ENCODE peak calls at places on chromosomes 11 and 22, in five cellular contexts. One of them, this sample, is unnamed.

GRCh38 chr11:117176186-117176585 is 2.4 kb upstream of the SIDT2 start:
- DNase-seq in iris pigment epithelial cell: no peak
- DNase-seq in HT-29: peak; percentile 34
- DNase-seq in brain pericyte: no peak
- DNase-seq in substantia nigra: no peak
- DNase-seq in this sample: no peak

GRCh38 chr22:46267431-46268279 is at the start of gene TTC38:
- DNase-seq in iris pigment epithelial cell: peak; percentile 78
- DNase-seq in HT-29: peak; percentile 81
- DNase-seq in brain pericyte: peak; percentile 22
- DNase-seq in substantia nigra: peak; percentile 73
- DNase-seq in this sample: peak; percentile 13

GRCh38 chr11:96054870-96055705 is 131.2 kb upstream of the MTMR2 start:
- DNase-seq in iris pigment epithelial cell: peak; percentile 59
- DNase-seq in HT-29: peak; percentile 75
- DNase-seq in brain pericyte: no peak
- DNase-seq in substantia nigra: no peak
- DNase-seq in this sample: peak; percentile 3

GRCh38 chr11:67001332-67001731 is 21.6 kb upstream of the SYT12 start:
- DNase-seq in iris pigment epithelial cell: no peak
- DNase-seq in HT-29: no peak
- DNase-seq in brain pericyte: no peak
- DNase-seq in substantia nigra: no peak
- DNase-seq in this sample: no peak

GRCh38 chr11:73139476-73140198 is 2.5 kb downstream of the FCHSD2 start:
- DNase-seq in iris pigment epithelial cell: peak; percentile 60
- DNase-seq in HT-29: no peak
- DNase-seq in brain pericyte: no peak
- DNase-seq in substantia nigra: no peak
- DNase-seq in this sample: no peak

GRCh38 chr11:61671527-61671926 is 8.7 kb upstream of the DAGLA start:
- DNase-seq in iris pigment epithelial cell: peak; percentile 23
- DNase-seq in HT-29: peak; percentile 59
- DNase-seq in brain pericyte: no peak
- DNase-seq in substantia nigra: no peak
- DNase-seq in this sample: no peak

GRCh38 chr11:113781682-113782081 is 2.1 kb downstream of the CLDN25 start:
- DNase-seq in iris pigment epithelial cell: no peak
- DNase-seq in HT-29: no peak
- DNase-seq in brain pericyte: no peak
- DNase-seq in substantia nigra: no peak
- DNase-seq in this sample: no peak

GRCh38 chr11:116162541-116163230 is 610.1 kb downstream of the BUD13 start:
- DNase-seq in iris pigment epithelial cell: no peak
- DNase-seq in HT-29: peak; percentile 7
- DNase-seq in brain pericyte: no peak
- DNase-seq in substantia nigra: no peak
- DNase-seq in this sample: no peak

GRCh38 chr22:21650823-21651520 is 8.9 kb downstream of the SDF2L1 start:
- DNase-seq in iris pigment epithelial cell: no peak
- DNase-seq in HT-29: no peak
- DNase-seq in brain pericyte: no peak
- DNase-seq in substantia nigra: no peak
- DNase-seq in this sample: no peak

GRCh38 chr11:17803751-17804334 is 69.3 kb downstream of the KCNC1 start:
- DNase-seq in iris pigment epithelial cell: no peak
- DNase-seq in HT-29: no peak
- DNase-seq in brain pericyte: no peak
- DNase-seq in substantia nigra: no peak
- DNase-seq in this sample: no peak

GRCh38 chr11:117874253-117874909 is 2.1 kb downstream of the FXYD6 start:
- DNase-seq in iris pigment epithelial cell: no peak
- DNase-seq in HT-29: no peak
- DNase-seq in brain pericyte: no peak
- DNase-seq in substantia nigra: no peak
- DNase-seq in this sample: no peak

GRCh38 chr22:46089426-46090041 is 60.8 kb upstream of the PPARA start:
- DNase-seq in iris pigment epithelial cell: no peak
- DNase-seq in HT-29: no peak
- DNase-seq in brain pericyte: no peak
- DNase-seq in substantia nigra: no peak
- DNase-seq in this sample: no peak

GRCh38 chr11:12773591-12773990 is 99.4 kb downstream of the TEAD1 start:
- DNase-seq in iris pigment epithelial cell: no peak
- DNase-seq in HT-29: no peak
- DNase-seq in brain pericyte: no peak
- DNase-seq in substantia nigra: no peak
- DNase-seq in this sample: no peak

GRCh38 chr11:76025068-76025467 is 181.2 kb downstream of the WNT11 start:
- DNase-seq in iris pigment epithelial cell: peak; percentile 96
- DNase-seq in HT-29: no peak
- DNase-seq in brain pericyte: no peak
- DNase-seq in substantia nigra: no peak
- DNase-seq in this sample: no peak

GRCh38 chr22:20239063-20239950 is 28.8 kb downstream of the RTN4R start:
- DNase-seq in iris pigment epithelial cell: peak; percentile 31
- DNase-seq in HT-29: no peak
- DNase-seq in brain pericyte: no peak
- DNase-seq in substantia nigra: no peak
- DNase-seq in this sample: no peak

GRCh38 chr11:130145975-130146776 is 13.4 kb upstream of the ST14 start:
- DNase-seq in iris pigment epithelial cell: peak; percentile 19
- DNase-seq in HT-29: peak; percentile 100
- DNase-seq in brain pericyte: no peak
- DNase-seq in substantia nigra: no peak
- DNase-seq in this sample: no peak

GRCh38 chr11:104365676-104366075 is 201.7 kb upstream of the PDGFD start:
- DNase-seq in iris pigment epithelial cell: no peak
- DNase-seq in HT-29: no peak
- DNase-seq in brain pericyte: no peak
- DNase-seq in substantia nigra: no peak
- DNase-seq in this sample: no peak

GRCh38 chr11:8252388-8252787 is 11.3 kb downstream of the LMO1 start:
- DNase-seq in iris pigment epithelial cell: no peak
- DNase-seq in HT-29: no peak
- DNase-seq in brain pericyte: no peak
- DNase-seq in substantia nigra: no peak
- DNase-seq in this sample: no peak

GRCh38 chr11:118343248-118343647 is 743 bp upstream of the CD3D start:
- DNase-seq in iris pigment epithelial cell: no peak
- DNase-seq in HT-29: no peak
- DNase-seq in brain pericyte: no peak
- DNase-seq in substantia nigra: no peak
- DNase-seq in this sample: no peak

GRCh38 chr11:83249972-83250593 is 36.1 kb downstream of the CCDC90B start:
- DNase-seq in iris pigment epithelial cell: peak; percentile 63
- DNase-seq in HT-29: peak; percentile 55
- DNase-seq in brain pericyte: no peak
- DNase-seq in substantia nigra: no peak
- DNase-seq in this sample: peak; percentile 18

GRCh38 chr11:93000511-93001476 is 31.3 kb downstream of the MTNR1B start:
- DNase-seq in iris pigment epithelial cell: peak; percentile 94
- DNase-seq in HT-29: peak; percentile 51
- DNase-seq in brain pericyte: no peak
- DNase-seq in substantia nigra: no peak
- DNase-seq in this sample: no peak